ENCODE peak calls at places on chromosome 17, in eight cellular contexts. R is colonic mucosa; C is AG04450; J is esophagus squamous epithelium; M is transverse colon; G is brain microvascular endothelial cell; V is A549; X is CD8-positive, alpha-beta T cell. Z is an unnamed sample.

GRCh38 chr17:1561420-1562177 is 993 bp downstream of the PITPNA start:
- DNase-seq in R (peak), C (no peak), J (no peak), M (no peak), G (no peak), V (no peak), X (no peak), Z (no peak)

GRCh38 chr17:44820631-44821196 is 9.4 kb downstream of the GJC1 start:
- DNase-seq in R (no peak), C (peak), J (no peak), M (no peak), G (peak), V (peak), X (no peak), Z (peak)

GRCh38 chr17:2435181-2435741 is 34.4 kb upstream of the MNT start:
- DNase-seq in R (no peak), C (no peak), J (no peak), M (no peak), G (peak), V (no peak), X (no peak), Z (no peak)

GRCh38 chr17:59330314-59330942 is 1.0 kb upstream of the YPEL2 start:
- DNase-seq in R (peak), C (no peak), J (no peak), M (peak), G (no peak), V (peak), X (no peak), Z (no peak)

GRCh38 chr17:64163468-64163867 is 33.5 kb upstream of the ERN1 start:
- DNase-seq in R (no peak), C (no peak), J (no peak), M (no peak), G (no peak), V (no peak), X (no peak), Z (no peak)

GRCh38 chr17:33647976-33648375 is 354.9 kb upstream of the ASIC2 start:
- DNase-seq in R (no peak), C (no peak), J (no peak), M (no peak), G (peak), V (peak), X (no peak), Z (peak)

GRCh38 chr17:31321481-31321880 is at the start of gene EVI2A:
- DNase-seq in R (peak), C (no peak), J (no peak), M (peak), G (peak), V (no peak), X (peak), Z (peak)

GRCh38 chr17:76353599-76354316 is at the start of gene PRPSAP1:
- DNase-seq in R (peak), C (peak), J (peak), M (peak), G (peak), V (peak), X (peak), Z (peak)

GRCh38 chr17:76872221-76872873 is 4.1 kb downstream of the MGAT5B start:
- DNase-seq in R (no peak), C (peak), J (no peak), M (peak), G (peak), V (peak), X (no peak), Z (peak)

GRCh38 chr17:12605222-12605621 is 60.5 kb upstream of the MYOCD start:
- DNase-seq in R (peak), C (no peak), J (no peak), M (no peak), G (peak), V (no peak), X (no peak), Z (no peak)

GRCh38 chr17:3959295-3959899 is 4.8 kb downstream of the ATP2A3 start:
- DNase-seq in R (peak), C (peak), J (no peak), M (peak), G (peak), V (peak), X (no peak), Z (no peak)

GRCh38 chr17:83064021-83064731 is 15.2 kb upstream of the METRNL start:
- DNase-seq in R (no peak), C (no peak), J (no peak), M (peak), G (no peak), V (no peak), X (no peak), Z (no peak)

GRCh38 chr17:83062011-83062817 is 17.2 kb upstream of the METRNL start:
- DNase-seq in R (no peak), C (no peak), J (no peak), M (no peak), G (no peak), V (no peak), X (no peak), Z (no peak)

GRCh38 chr17:55730380-55730779 is 7.7 kb upstream of the TMEM100 start:
- DNase-seq in R (no peak), C (no peak), J (no peak), M (no peak), G (no peak), V (no peak), X (no peak), Z (peak)

GRCh38 chr17:39486242-39486641 is 25.0 kb downstream of the CDK12 start:
- DNase-seq in R (no peak), C (no peak), J (no peak), M (no peak), G (peak), V (peak), X (no peak), Z (no peak)

GRCh38 chr17:34820922-34821321 is 140.3 kb downstream of the CCT6B start:
- DNase-seq in R (no peak), C (no peak), J (no peak), M (no peak), G (no peak), V (peak), X (no peak), Z (no peak)

GRCh38 chr17:35069311-35069710 is 5.8 kb upstream of the RFFL start:
- DNase-seq in R (no peak), C (no peak), J (no peak), M (no peak), G (peak), V (no peak), X (no peak), Z (no peak)

GRCh38 chr17:43171761-43172487 is 910 bp downstream of the NBR1 start:
- DNase-seq in R (peak), C (peak), J (no peak), M (peak), G (peak), V (peak), X (no peak), Z (peak)

GRCh38 chr17:28725660-28726395 is at the start of gene TLCD1:
- DNase-seq in R (peak), C (no peak), J (no peak), M (peak), G (peak), V (peak), X (no peak), Z (peak)

GRCh38 chr17:21452377-21453143 is 76.4 kb downstream of the KCNJ12 start:
- DNase-seq in R (peak), C (peak), J (no peak), M (peak), G (peak), V (peak), X (no peak), Z (peak)

GRCh38 chr17:64497565-64498035 is 746 bp upstream of the POLG2 start:
- DNase-seq in R (no peak), C (no peak), J (no peak), M (no peak), G (no peak), V (no peak), X (no peak), Z (no peak)

GRCh38 chr17:68452724-68453290 is 4.5 kb downstream of the WIPI1 start:
- DNase-seq in R (no peak), C (no peak), J (no peak), M (no peak), G (no peak), V (no peak), X (no peak), Z (no peak)

GRCh38 chr17:80649672-80650338 is 105.2 kb downstream of the RPTOR start:
- DNase-seq in R (no peak), C (peak), J (no peak), M (no peak), G (peak), V (peak), X (no peak), Z (peak)

GRCh38 chr17:64398330-64398729 is 7.7 kb upstream of the PECAM1 start:
- DNase-seq in R (no peak), C (no peak), J (no peak), M (no peak), G (no peak), V (no peak), X (no peak), Z (no peak)

GRCh38 chr17:80477647-80478478 is 1.5 kb upstream of the NPTX1 start:
- DNase-seq in R (no peak), C (no peak), J (no peak), M (peak), G (peak), V (peak), X (no peak), Z (peak)

GRCh38 chr17:20935740-20936139 is 107.1 kb downstream of the USP22 start:
- DNase-seq in R (no peak), C (no peak), J (no peak), M (no peak), G (peak), V (peak), X (no peak), Z (no peak)

GRCh38 chr17:7043544-7044268 is at the start of gene SLC16A11:
- DNase-seq in R (peak), C (no peak), J (no peak), M (peak), G (no peak), V (no peak), X (no peak), Z (peak)

GRCh38 chr17:6303664-6304063 is 131.3 kb downstream of the AIPL1 start:
- DNase-seq in R (no peak), C (no peak), J (no peak), M (no peak), G (peak), V (peak), X (no peak), Z (peak)

GRCh38 chr17:726331-726919 is 6.0 kb upstream of the TLCD3A start:
- DNase-seq in R (peak), C (no peak), J (no peak), M (peak), G (no peak), V (no peak), X (no peak), Z (no peak)

GRCh38 chr17:38870259-38871165 is 654 bp downstream of the LASP1 start:
- DNase-seq in R (peak), C (no peak), J (no peak), M (peak), G (no peak), V (peak), X (no peak), Z (peak)

GRCh38 chr17:30219833-30220232 is 15.7 kb downstream of the SLC6A4 start:
- DNase-seq in R (no peak), C (no peak), J (no peak), M (no peak), G (no peak), V (no peak), X (no peak), Z (no peak)

DNA sequence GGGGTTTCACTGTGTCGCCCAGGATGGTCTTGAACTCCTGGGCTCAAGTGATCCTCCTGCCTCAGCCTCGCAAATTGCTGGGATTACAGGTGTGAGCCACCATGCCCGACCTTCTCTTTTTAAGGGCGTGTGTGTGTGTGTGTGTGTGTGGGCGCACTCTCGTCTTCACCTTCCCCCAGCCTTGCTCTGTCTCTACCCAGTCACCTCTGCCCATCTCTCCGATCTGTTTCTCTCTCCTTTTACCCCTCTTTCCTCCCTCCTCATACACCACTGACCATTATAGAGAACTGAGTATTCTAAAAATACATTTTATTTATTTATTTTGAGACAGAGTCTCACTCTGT is 3.9 kb downstream of the STH start:
- DNase-seq in R (no peak), C (no peak), J (no peak), M (no peak), G (no peak), V (no peak), X (no peak), Z (no peak)
- H3K27ac ChIP-seq in R (no peak), C (no peak), J (no peak), M (no peak), G (no peak), V (peak), X (no peak), Z (no peak)

GRCh38 chr17:78853926-78854394 is 13.3 kb upstream of the USP36 start:
- DNase-seq in R (peak), C (no peak), J (no peak), M (peak), G (no peak), V (no peak), X (no peak), Z (no peak)

GRCh38 chr17:78854508-78854907 is 13.9 kb upstream of the USP36 start:
- DNase-seq in R (no peak), C (no peak), J (no peak), M (no peak), G (no peak), V (no peak), X (no peak), Z (no peak)

GRCh38 chr17:78855561-78856165 is 15.0 kb upstream of the USP36 start:
- DNase-seq in R (no peak), C (no peak), J (no peak), M (no peak), G (no peak), V (no peak), X (no peak), Z (no peak)

GRCh38 chr17:78849026-78849425 is 8.4 kb upstream of the USP36 start:
- DNase-seq in R (no peak), C (no peak), J (no peak), M (no peak), G (no peak), V (no peak), X (no peak), Z (no peak)

GRCh38 chr17:78852709-78853111 is 12.1 kb upstream of the USP36 start:
- DNase-seq in R (no peak), C (no peak), J (no peak), M (no peak), G (no peak), V (peak), X (no peak), Z (no peak)
- TF ChIP-seq CTCF in R (no peak), C (peak), J (no peak), M (no peak), G (peak), V (no peak), X (no peak), Z (no peak)

GRCh38 chr17:67401598-67402504 is 24.8 kb downstream of the PITPNC1 start:
- DNase-seq in R (no peak), C (no peak), J (no peak), M (no peak), G (no peak), V (no peak), X (no peak), Z (no peak)

GRCh38 chr17:67400193-67400592 is 23.1 kb downstream of the PITPNC1 start:
- DNase-seq in R (no peak), C (no peak), J (no peak), M (no peak), G (no peak), V (no peak), X (no peak), Z (peak)

GRCh38 chr17:67401106-67401505 is 24.0 kb downstream of the PITPNC1 start:
- DNase-seq in R (no peak), C (no peak), J (no peak), M (no peak), G (no peak), V (no peak), X (no peak), Z (no peak)

GRCh38 chr17:67403065-67403464 is 26.0 kb downstream of the PITPNC1 start:
- DNase-seq in R (no peak), C (no peak), J (no peak), M (no peak), G (no peak), V (no peak), X (no peak), Z (no peak)

GRCh38 chr17:67403483-67403882 is 26.4 kb downstream of the PITPNC1 start:
- DNase-seq in R (no peak), C (no peak), J (no peak), M (no peak), G (no peak), V (no peak), X (no peak), Z (no peak)
- H3K27ac ChIP-seq in R (no peak), C (no peak), J (no peak), M (no peak), G (no peak), V (no peak), X (no peak), Z (no peak)

GRCh38 chr17:18093616-18094408 is 6.1 kb downstream of the DRG2 start:
- DNase-seq in R (no peak), C (peak), J (no peak), M (no peak), G (peak), V (peak), X (no peak), Z (peak)
- TF ChIP-seq CTCF in R (no peak), C (peak), J (no peak), M (no peak), G (peak), V (peak), X (no peak), Z (peak)